ENCODE peak calls at places on chromosomes 6 and 20, in six cellular contexts. U is HT-29; V is LoVo; J is ascending aorta; G is aorta; H is stimulated activated CD4-positive, alpha-beta T cell treated with anti-CD3 and anti-CD28 coated beads, Interleukin-15, amount 100 ng/mL, for 1 hour. A is an unnamed sample.

GRCh38 chr6:2433686-2434085 is 188.3 kb upstream of the GMDS start:
- DNase-seq in U (no peak), V (no peak), J (no peak), G (no peak), H (no peak), A (no peak)

GRCh38 chr6:31859923-31860322 is 2.7 kb downstream of the NEU1 start:
- DNase-seq in U (no peak), V (no peak), J (no peak), G (no peak), H (no peak), A (no peak)

GRCh38 chr6:124881898-124882579 is 80.2 kb upstream of the RNF217 start:
- DNase-seq in U (no peak), V (no peak), J (no peak), G (no peak), H (no peak), A (no peak)

GRCh38 chr6:121430514-121431460 is 4.7 kb upstream of the GJA1 start:
- DNase-seq in U (peak; percentile 54), V (peak; percentile 53), J (no peak), G (no peak), H (no peak), A (no peak)

GRCh38 chr20:55333798-55334197 is 671.5 kb downstream of the CBLN4 start:
- DNase-seq in U (no peak), V (no peak), J (no peak), G (no peak), H (no peak), A (no peak)

GRCh38 chr6:128807577-128807976 is 75.4 kb upstream of the LAMA2 start:
- DNase-seq in U (peak; percentile 41), V (peak; percentile 38), J (no peak), G (no peak), H (no peak), A (no peak)

GRCh38 chr6:144265061-144265357 is 20.1 kb upstream of the UTRN start:
- DNase-seq in U (no peak), V (no peak), J (no peak), G (no peak), H (no peak), A (no peak)

GRCh38 chr6:136244061-136244616 is 6.0 kb downstream of the MTFR2 start:
- DNase-seq in U (no peak), V (no peak), J (no peak), G (no peak), H (no peak), A (no peak)

GRCh38 chr20:48904566-48905321 is 16.8 kb upstream of the ARFGEF2 start:
- DNase-seq in U (peak; percentile 89), V (peak; percentile 56), J (peak; percentile 78), G (no peak), H (peak; percentile 44), A (no peak)

GRCh38 chr20:20364016-20364746 is 3.7 kb upstream of the INSM1 start:
- DNase-seq in U (no peak), V (no peak), J (no peak), G (no peak), H (no peak), A (no peak)

GRCh38 chr20:63850689-63851547 is 10.4 kb upstream of the ABHD16B start:
- DNase-seq in U (no peak), V (no peak), J (no peak), G (no peak), H (peak; percentile 26), A (no peak)

GRCh38 chr20:41618807-41619294 is 674 bp upstream of the CHD6 start:
- DNase-seq in U (peak; percentile 46), V (no peak), J (no peak), G (no peak), H (no peak), A (no peak)

GRCh38 chr6:71181565-71181964 is 107.0 kb upstream of the OGFRL1 start:
- DNase-seq in U (peak; percentile 42), V (peak; percentile 29), J (no peak), G (no peak), H (no peak), A (no peak)

GRCh38 chr6:30520480-30520992 is 31.2 kb downstream of the HLA-E start:
- DNase-seq in U (no peak), V (no peak), J (no peak), G (no peak), H (no peak), A (no peak)

GRCh38 chr6:145257757-145258521 is 477.4 kb downstream of the EPM2A start:
- DNase-seq in U (no peak), V (no peak), J (no peak), G (no peak), H (no peak), A (no peak)

GRCh38 chr6:163180874-163181541 is 233.5 kb upstream of the QKI start:
- DNase-seq in U (peak; percentile 51), V (peak; percentile 38), J (peak; percentile 79), G (no peak), H (no peak), A (no peak)

GRCh38 chr20:19758888-19759331 is 852 bp downstream of the RIN2 start:
- DNase-seq in U (no peak), V (no peak), J (peak; percentile 88), G (peak; percentile 86), H (no peak), A (no peak)

GRCh38 chr6:53464483-53464882 is 80.4 kb downstream of the GCLC start:
- DNase-seq in U (no peak), V (no peak), J (no peak), G (no peak), H (no peak), A (no peak)

GRCh38 chr6:151475653-151476523 is 17.9 kb upstream of the CCDC170 start:
- DNase-seq in U (peak; percentile 60), V (peak; percentile 40), J (no peak), G (no peak), H (no peak), A (no peak)

GRCh38 chr6:136148051-136148450 is 102.1 kb downstream of the MTFR2 start:
- DNase-seq in U (no peak), V (no peak), J (no peak), G (no peak), H (no peak), A (no peak)

GRCh38 chr6:149064026-149065017 is 253.2 kb upstream of the TAB2 start:
- DNase-seq in U (no peak), V (no peak), J (no peak), G (no peak), H (no peak), A (no peak)

GRCh38 chr6:34182751-34183531 is 37.1 kb upstream of the GRM4 start:
- DNase-seq in U (no peak), V (no peak), J (peak; percentile 62), G (peak; percentile 28), H (peak; percentile 21), A (no peak)

GRCh38 chr6:26482338-26482737 is 17.8 kb upstream of the BTN1A1 start:
- DNase-seq in U (no peak), V (no peak), J (no peak), G (no peak), H (no peak), A (no peak)

GRCh38 chr6:34390531-34391013 is 1.9 kb downstream of the NUDT3 start:
- DNase-seq in U (no peak), V (no peak), J (no peak), G (no peak), H (no peak), A (no peak)

GRCh38 chr6:156587751-156588301 is 189.4 kb upstream of the ARID1B start:
- DNase-seq in U (no peak), V (no peak), J (no peak), G (no peak), H (no peak), A (no peak)

GRCh38 chr6:37171970-37172812 is 2.2 kb downstream of the PIM1 start:
- DNase-seq in U (peak; percentile 98), V (peak; percentile 95), J (peak; percentile 96), G (peak; percentile 90), H (peak; percentile 71), A (peak; percentile 92)

GRCh38 chr6:6704423-6705060 is 116.0 kb downstream of the LY86 start:
- DNase-seq in U (no peak), V (no peak), J (no peak), G (no peak), H (no peak), A (no peak)

GRCh38 chr6:4656106-4656505 is 120.1 kb upstream of the CDYL start:
- DNase-seq in U (no peak), V (no peak), J (no peak), G (no peak), H (no peak), A (no peak)

GRCh38 chr6:157867981-157868380 is 44.9 kb downstream of the SNX9 start:
- DNase-seq in U (no peak), V (no peak), J (no peak), G (no peak), H (no peak), A (no peak)

GRCh38 chr6:7196019-7196402 is 88.2 kb downstream of the RREB1 start:
- DNase-seq in U (no peak), V (no peak), J (no peak), G (no peak), H (no peak), A (no peak)